ENCODE peak calls at places on chromosome 5, in four cellular contexts. C is K562, R is A549, K is GM12878. Q is an unnamed sample.

GRCh38 chr5:151825445-151825844 is 53.7 kb downstream of the G3BP1 start:
- DNase-seq in C (peak; percentile 65), R (peak; percentile 54), K (peak; percentile 17), Q (peak; percentile 64)

GRCh38 chr5:54764102-54764501 is 221.3 kb downstream of the ESM1 start:
- DNase-seq in C (no peak), R (no peak), K (no peak), Q (no peak)

GRCh38 chr5:107618233-107618632 is 52.5 kb downstream of the EFNA5 start:
- DNase-seq in C (no peak), R (no peak), K (no peak), Q (no peak)

GRCh38 chr5:79800979-79801827 is 111.6 kb downstream of the CMYA5 start:
- DNase-seq in C (no peak), R (no peak), K (no peak), Q (no peak)

GRCh38 chr5:54073735-54074134 is 236.6 kb downstream of the ARL15 start:
- DNase-seq in C (no peak), R (no peak), K (no peak), Q (no peak)

GRCh38 chr5:52668544-52669185 is 119.1 kb upstream of the ITGA1 start:
- DNase-seq in C (no peak), R (no peak), K (no peak), Q (no peak)

GRCh38 chr5:87079219-87079618 is 188.5 kb upstream of the RASA1 start:
- DNase-seq in C (peak; percentile 57), R (no peak), K (no peak), Q (no peak)

GRCh38 chr5:149775785-149776184 is 45.7 kb downstream of the PPARGC1B start:
- DNase-seq in C (peak; percentile 68), R (peak; percentile 40), K (peak; percentile 23), Q (no peak)

GRCh38 chr5:145237843-145238242 is 597.3 kb downstream of the PRELID2 start:
- DNase-seq in C (peak; percentile 13), R (no peak), K (no peak), Q (peak; percentile 19)

GRCh38 chr5:54009828-54010227 is 300.5 kb downstream of the ARL15 start:
- DNase-seq in C (no peak), R (no peak), K (no peak), Q (no peak)

GRCh38 chr5:127586371-127586770 is 62.5 kb upstream of the CTXN3 start:
- DNase-seq in C (no peak), R (no peak), K (peak; percentile 79), Q (no peak)

GRCh38 chr5:27316283-27316675 is 277.9 kb upstream of the CDH9 start:
- DNase-seq in C (no peak), R (no peak), K (no peak), Q (no peak)

GRCh38 chr5:27311544-27311943 is 273.2 kb upstream of the CDH9 start:
- DNase-seq in C (no peak), R (no peak), K (no peak), Q (no peak)

GRCh38 chr5:27315541-27316282 is 277.3 kb upstream of the CDH9 start:
- DNase-seq in C (no peak), R (no peak), K (no peak), Q (no peak)

GRCh38 chr5:27313549-27313948 is 275.2 kb upstream of the CDH9 start:
- DNase-seq in C (no peak), R (no peak), K (no peak), Q (no peak)

GRCh38 chr5:27312291-27312690 is 273.9 kb upstream of the CDH9 start:
- DNase-seq in C (no peak), R (no peak), K (no peak), Q (no peak)
- TF ChIP-seq RCOR1 in C (no peak), R (no peak), K (no peak), Q (no peak)

GRCh38 chr5:133402781-133403180 is 209.6 kb downstream of the FSTL4 start:
- DNase-seq in C (no peak), R (no peak), K (no peak), Q (no peak)

GRCh38 chr5:133400831-133401351 is 211.4 kb downstream of the FSTL4 start:
- DNase-seq in C (no peak), R (no peak), K (no peak), Q (no peak)

GRCh38 chr5:133403741-133404364 is 208.5 kb downstream of the FSTL4 start:
- DNase-seq in C (no peak), R (no peak), K (no peak), Q (no peak)

GRCh38 chr5:133400120-133400519 is 212.2 kb downstream of the FSTL4 start:
- DNase-seq in C (no peak), R (no peak), K (no peak), Q (no peak)

GRCh38 chr5:133401731-133402347 is 210.5 kb downstream of the FSTL4 start:
- DNase-seq in C (no peak), R (no peak), K (no peak), Q (no peak)
- TF ChIP-seq CHD2 in C (no peak), R (no peak), K (no peak), Q (no peak)

GRCh38 chr5:181205735-181206401 is 872 bp upstream of the TRIM7 start:
- DNase-seq in C (no peak), R (no peak), K (no peak), Q (no peak)
- TF ChIP-seq RCOR1 in C (no peak), R (no peak), K (no peak), Q (no peak)

DNA sequence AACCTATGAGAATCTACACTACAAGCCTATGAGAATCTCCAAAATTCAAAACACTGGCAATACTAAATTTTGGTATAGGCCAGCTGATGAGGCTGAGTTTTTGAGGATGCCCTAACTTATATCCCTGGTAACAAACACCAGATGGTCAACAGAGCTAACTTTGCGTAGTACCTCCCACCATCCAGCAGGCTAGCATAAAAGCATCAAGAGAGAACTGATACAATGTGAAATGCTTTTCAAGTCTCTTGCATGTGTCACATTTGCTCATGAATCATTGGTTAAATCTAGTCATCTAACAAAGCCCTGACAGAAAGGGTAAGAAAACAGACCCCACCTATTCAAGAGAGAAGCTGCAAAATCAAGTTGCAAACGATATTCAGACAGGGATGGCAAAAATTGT is 1609.7 kb upstream of the CDH9 start:
- DNase-seq in C (no peak), R (peak; percentile 19), K (no peak), Q (peak; percentile 1)
- TF ChIP-seq CHD2 in C (no peak), R (no peak), K (no peak), Q (no peak)

DNA sequence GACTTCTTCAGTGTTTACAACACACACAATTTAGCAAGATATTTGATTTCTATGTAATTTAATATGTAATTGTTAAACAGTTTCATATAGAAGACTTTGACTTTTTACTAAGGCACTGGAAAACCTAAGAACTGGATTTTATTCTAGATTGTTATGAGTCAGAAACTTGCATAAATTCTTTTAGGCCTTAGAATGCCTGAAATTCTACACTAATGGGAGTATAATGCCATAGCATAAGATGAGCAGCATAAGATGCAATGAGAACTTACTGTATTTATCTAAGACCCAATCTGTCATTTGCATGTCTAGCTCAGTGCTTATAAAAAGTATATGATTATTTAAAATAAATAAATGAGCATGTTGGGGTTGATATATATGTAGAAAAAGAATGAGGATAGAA is 285.2 kb downstream of the CDH12 start:
- DNase-seq in C (no peak), R (no peak), K (no peak), Q (no peak)
- TF ChIP-seq RCOR1 in C (no peak), R (no peak), K (no peak), Q (no peak)

DNA sequence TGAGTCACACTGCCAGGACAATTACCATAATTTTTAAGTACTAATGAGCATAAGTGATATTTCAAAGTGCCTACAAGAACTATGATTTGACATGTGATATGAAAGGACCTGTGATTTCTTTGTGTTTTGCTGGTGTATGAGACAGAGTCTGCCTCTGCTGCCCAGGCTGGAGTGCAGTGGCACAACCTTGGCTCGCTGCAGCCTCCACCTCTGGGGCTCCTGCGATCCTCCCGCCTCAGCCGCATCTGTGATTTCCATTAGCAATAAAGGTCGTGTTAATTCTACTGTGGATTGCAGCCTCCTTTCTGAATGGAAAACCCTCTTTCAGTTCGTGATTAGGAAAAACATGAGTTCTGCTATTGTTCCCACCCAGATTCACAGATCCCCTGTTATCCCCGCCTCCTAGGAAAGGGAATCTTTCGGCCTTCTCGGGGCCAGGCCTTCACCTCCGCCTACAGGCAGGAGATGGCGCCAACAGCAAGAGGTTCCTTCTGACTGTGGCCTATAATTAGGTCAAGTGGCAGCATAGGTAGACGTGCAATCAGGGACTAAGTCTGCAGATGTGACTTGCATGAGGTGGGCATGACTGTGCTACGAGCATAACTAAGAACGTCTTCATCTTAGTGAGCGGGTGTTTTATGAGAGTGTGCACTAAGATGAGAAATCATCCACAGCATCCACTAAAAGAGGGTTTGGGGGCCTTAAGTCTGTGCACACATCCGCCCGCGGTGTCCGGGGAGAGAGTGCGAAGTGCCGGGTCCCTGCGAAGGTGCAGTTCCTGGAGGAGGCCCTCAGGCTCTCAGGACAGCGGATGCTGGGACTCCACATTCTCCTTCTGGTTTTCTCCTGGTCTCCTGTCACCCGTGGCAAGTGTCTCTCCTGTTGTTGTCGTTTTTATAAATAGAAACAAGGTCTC is 23.1 kb downstream of the TRIM7 start:
- DNase-seq in C (peak; percentile 76), R (no peak), K (no peak), Q (peak; percentile 71)
- TF ChIP-seq CHD2 in C (no peak), R (no peak), K (no peak), Q (no peak)

DNA sequence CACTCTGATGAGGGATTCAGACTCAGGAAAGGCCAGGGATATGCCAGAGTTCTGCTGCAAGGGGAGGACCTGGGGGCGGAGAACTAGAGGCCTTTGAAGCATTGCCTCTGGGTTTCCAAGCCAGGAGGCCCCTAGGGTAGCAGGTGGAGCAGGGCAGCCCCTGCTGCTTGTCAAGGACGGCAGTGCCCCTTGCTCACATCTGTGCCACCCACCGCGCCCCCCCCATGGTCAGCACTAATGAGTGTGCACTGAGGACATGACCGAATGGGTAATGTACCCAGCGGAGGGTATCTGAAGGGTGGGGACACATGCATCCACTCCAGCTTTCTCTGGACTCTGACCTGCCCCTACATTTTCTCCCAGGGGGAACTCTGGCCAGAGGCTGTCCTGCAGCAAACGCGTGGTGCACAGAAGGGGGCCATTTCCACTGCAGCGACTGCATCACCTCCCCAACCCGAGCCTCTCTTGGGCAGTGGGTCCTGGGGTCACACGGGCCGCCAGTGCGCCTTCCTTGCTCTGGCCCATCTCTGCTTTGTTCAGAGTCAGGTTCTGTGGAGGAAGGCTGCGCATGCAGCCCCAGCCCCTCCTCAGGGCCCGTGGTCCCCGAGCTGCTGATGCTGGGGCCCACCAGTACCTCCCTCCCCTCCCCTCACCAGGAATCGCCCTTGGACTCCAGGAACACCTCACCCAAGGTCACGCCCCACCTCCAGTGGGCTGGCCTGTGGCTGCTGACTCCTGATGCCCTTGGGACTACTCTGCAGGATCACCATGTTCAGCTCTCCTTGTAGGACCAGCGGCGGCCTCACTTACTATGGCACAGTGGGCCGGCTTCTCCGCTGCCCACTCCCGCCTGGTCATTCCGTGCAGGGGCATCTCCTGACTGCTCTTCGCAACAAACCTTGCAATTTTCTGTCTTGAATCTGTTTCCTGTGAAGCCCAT is 31.2 kb downstream of the STC2 start:
- DNase-seq in C (no peak), R (no peak), K (no peak), Q (no peak)
- TF ChIP-seq RCOR1 in C (no peak), R (no peak), K (no peak), Q (no peak)